ENCODE peak calls at places on chromosomes 3 and 15, in eight cellular contexts. N, E, H, C, V, K, X and Q are unnamed samples.

GRCh38 chr3:141235661-141236171 is 4.1 kb downstream of the PXYLP1 start:
- DNase-seq in N (no peak), E (no peak), H (no peak), C (no peak), V (no peak), K (no peak), X (no peak), Q (no peak)

GRCh38 chr15:81326466-81327212 is 2.7 kb upstream of the STARD5 start:
- DNase-seq in N (no peak), E (no peak), H (no peak), C (no peak), V (no peak), K (peak), X (no peak), Q (no peak)

GRCh38 chr3:180280601-180281000 is 243.9 kb upstream of the PEX5L start:
- DNase-seq in N (no peak), E (peak), H (no peak), C (no peak), V (no peak), K (peak), X (no peak), Q (no peak)

GRCh38 chr15:31278056-31278445 is 48.6 kb upstream of the KLF13 start:
- DNase-seq in N (no peak), E (no peak), H (no peak), C (no peak), V (no peak), K (no peak), X (no peak), Q (no peak)

GRCh38 chr15:91867581-91868026 is 14.1 kb downstream of the SLCO3A1 start:
- DNase-seq in N (no peak), E (peak), H (no peak), C (no peak), V (no peak), K (peak), X (peak), Q (peak)

GRCh38 chr3:3180421-3180820 is 930 bp upstream of the CRBN start:
- DNase-seq in N (no peak), E (no peak), H (no peak), C (no peak), V (no peak), K (no peak), X (no peak), Q (no peak)

GRCh38 chr3:173009410-173009809 is 131.6 kb downstream of the SPATA16 start:
- DNase-seq in N (no peak), E (no peak), H (no peak), C (no peak), V (no peak), K (no peak), X (no peak), Q (no peak)

GRCh38 chr3:77014236-77014635 is 25.7 kb upstream of the ROBO2 start:
- DNase-seq in N (no peak), E (no peak), H (no peak), C (no peak), V (no peak), K (no peak), X (no peak), Q (no peak)

GRCh38 chr3:12853803-12854202 is 12.4 kb upstream of the RPL32 start:
- DNase-seq in N (no peak), E (no peak), H (no peak), C (no peak), V (no peak), K (no peak), X (no peak), Q (no peak)